ENCODE peak calls at places on chromosomes 6 and 20, in four cellular contexts. One of them, this sample, is unnamed.

GRCh38 chr6:37624121-37624520 is 73.6 kb downstream of the MDGA1 start:
- DNase-seq in adrenal gland: peak; percentile 79
- DNase-seq in PC-3: peak; percentile 67
- DNase-seq in K562: no peak
- DNase-seq in this sample: no peak

GRCh38 chr20:15618912-15619311 is 954.3 kb downstream of the KIF16B start:
- DNase-seq in adrenal gland: no peak
- DNase-seq in K562: no peak
- DNase-seq in PC-3: peak; percentile 35
- DNase-seq in this sample: no peak

GRCh38 chr6:22231616-22232015 is 65.2 kb downstream of the PRL start:
- DNase-seq in adrenal gland: no peak
- DNase-seq in PC-3: peak; percentile 74
- DNase-seq in K562: no peak
- DNase-seq in this sample: no peak

GRCh38 chr20:19815553-19815991 is 57.5 kb downstream of the RIN2 start:
- DNase-seq in PC-3: peak; percentile 99
- DNase-seq in adrenal gland: peak; percentile 82
- DNase-seq in K562: no peak
- DNase-seq in this sample: no peak

GRCh38 chr20:13800728-13801134 is 15.9 kb downstream of the NDUFAF5 start:
- DNase-seq in K562: no peak
- DNase-seq in PC-3: peak; percentile 86
- DNase-seq in adrenal gland: peak; percentile 97
- DNase-seq in this sample: peak; percentile 93

GRCh38 chr6:12716298-12716853 is at the start of gene PHACTR1:
- DNase-seq in adrenal gland: no peak
- DNase-seq in PC-3: no peak
- DNase-seq in K562: no peak
- DNase-seq in this sample: no peak

GRCh38 chr20:33438481-33438880 is 5.1 kb downstream of the SNTA1 start:
- DNase-seq in K562: peak; percentile 71
- DNase-seq in PC-3: no peak
- DNase-seq in adrenal gland: no peak
- DNase-seq in this sample: no peak

GRCh38 chr6:168061269-168062210 is 17.5 kb downstream of the FRMD1 start:
- DNase-seq in PC-3: no peak
- DNase-seq in K562: no peak
- DNase-seq in adrenal gland: no peak
- DNase-seq in this sample: peak; percentile 22

GRCh38 chr6:137496909-137497721 is 2.9 kb upstream of the OLIG3 start:
- DNase-seq in K562: no peak
- DNase-seq in PC-3: no peak
- DNase-seq in adrenal gland: no peak
- DNase-seq in this sample: no peak

GRCh38 chr20:52481443-52481842 is 289.9 kb upstream of the ZFP64 start:
- DNase-seq in K562: peak; percentile 30
- DNase-seq in PC-3: no peak
- DNase-seq in adrenal gland: no peak
- DNase-seq in this sample: no peak

GRCh38 chr6:147710890-147711289 is 202.4 kb downstream of the SAMD5 start:
- DNase-seq in K562: no peak
- DNase-seq in adrenal gland: no peak
- DNase-seq in PC-3: no peak
- DNase-seq in this sample: no peak

GRCh38 chr6:170290306-170291128 is at the start of gene DLL1:
- DNase-seq in PC-3: peak; percentile 13
- DNase-seq in adrenal gland: peak; percentile 80
- DNase-seq in K562: no peak
- DNase-seq in this sample: peak; percentile 89

GRCh38 chr20:56274156-56274555 is 25.6 kb downstream of the MC3R start:
- DNase-seq in adrenal gland: no peak
- DNase-seq in PC-3: no peak
- DNase-seq in K562: no peak
- DNase-seq in this sample: no peak

GRCh38 chr20:29497261-29497671 is 1760.2 kb upstream of the DEFB115 start:
- DNase-seq in PC-3: peak; percentile 54
- DNase-seq in adrenal gland: no peak
- DNase-seq in K562: peak; percentile 95
- DNase-seq in this sample: peak; percentile 42

GRCh38 chr6:69632932-69633331 is 163.9 kb downstream of the LMBRD1 start:
- DNase-seq in K562: no peak
- DNase-seq in PC-3: no peak
- DNase-seq in adrenal gland: no peak
- DNase-seq in this sample: no peak

GRCh38 chr20:15643713-15644112 is 929.5 kb downstream of the KIF16B start:
- DNase-seq in PC-3: peak; percentile 51
- DNase-seq in adrenal gland: no peak
- DNase-seq in K562: no peak
- DNase-seq in this sample: no peak

GRCh38 chr6:34462561-34462971 is 3.3 kb upstream of the PACSIN1 start:
- DNase-seq in PC-3: peak; percentile 75
- DNase-seq in K562: peak; percentile 83
- DNase-seq in adrenal gland: peak; percentile 77
- DNase-seq in this sample: peak; percentile 57

GRCh38 chr6:40894962-40895799 is 143.8 kb downstream of the UNC5CL start:
- DNase-seq in PC-3: peak; percentile 74
- DNase-seq in K562: peak; percentile 48
- DNase-seq in adrenal gland: peak; percentile 79
- DNase-seq in this sample: peak; percentile 76

GRCh38 chr20:38608188-38608587 is 6.6 kb downstream of the ARHGAP40 start:
- DNase-seq in K562: no peak
- DNase-seq in adrenal gland: no peak
- DNase-seq in PC-3: no peak
- DNase-seq in this sample: no peak

GRCh38 chr6:117463762-117464665 is 18.5 kb upstream of the DCBLD1 start:
- DNase-seq in PC-3: peak; percentile 73
- DNase-seq in adrenal gland: no peak
- DNase-seq in K562: no peak
- DNase-seq in this sample: no peak

GRCh38 chr6:164200071-164200470 is 785.6 kb downstream of the QKI start:
- DNase-seq in K562: no peak
- DNase-seq in PC-3: no peak
- DNase-seq in adrenal gland: no peak
- DNase-seq in this sample: no peak

GRCh38 chr20:20360464-20360863 is 7.4 kb upstream of the INSM1 start:
- DNase-seq in PC-3: peak; percentile 89
- DNase-seq in adrenal gland: peak; percentile 78
- DNase-seq in K562: peak; percentile 48
- DNase-seq in this sample: no peak

GRCh38 chr20:358891-359555 is 12.1 kb downstream of the NRSN2 start:
- DNase-seq in adrenal gland: no peak
- DNase-seq in PC-3: no peak
- DNase-seq in K562: no peak
- DNase-seq in this sample: no peak

GRCh38 chr6:4664117-4664626 is 112.0 kb upstream of the CDYL start:
- DNase-seq in adrenal gland: no peak
- DNase-seq in K562: peak; percentile 41
- DNase-seq in PC-3: no peak
- DNase-seq in this sample: peak; percentile 88

GRCh38 chr20:49983848-49984408 is 1.1 kb downstream of the SNAI1 start:
- DNase-seq in PC-3: no peak
- DNase-seq in K562: no peak
- DNase-seq in adrenal gland: no peak
- DNase-seq in this sample: peak; percentile 83

GRCh38 chr6:43702522-43703440 is 15.2 kb upstream of the MRPS18A start:
- DNase-seq in adrenal gland: peak; percentile 94
- DNase-seq in K562: peak; percentile 98
- DNase-seq in PC-3: peak; percentile 93
- DNase-seq in this sample: peak; percentile 98

GRCh38 chr20:6828794-6829423 is 61.4 kb downstream of the BMP2 start:
- DNase-seq in PC-3: peak; percentile 85
- DNase-seq in adrenal gland: peak; percentile 86
- DNase-seq in K562: peak; percentile 27
- DNase-seq in this sample: peak; percentile 68

GRCh38 chr6:75748743-75749538 is at the start of gene MYO6:
- DNase-seq in K562: peak; percentile 70
- DNase-seq in PC-3: peak; percentile 68
- DNase-seq in adrenal gland: peak; percentile 79
- DNase-seq in this sample: peak; percentile 91

GRCh38 chr6:437042-437402 is 45.5 kb downstream of the IRF4 start:
- DNase-seq in K562: no peak
- DNase-seq in adrenal gland: no peak
- DNase-seq in PC-3: peak; percentile 76
- DNase-seq in this sample: no peak

DNA sequence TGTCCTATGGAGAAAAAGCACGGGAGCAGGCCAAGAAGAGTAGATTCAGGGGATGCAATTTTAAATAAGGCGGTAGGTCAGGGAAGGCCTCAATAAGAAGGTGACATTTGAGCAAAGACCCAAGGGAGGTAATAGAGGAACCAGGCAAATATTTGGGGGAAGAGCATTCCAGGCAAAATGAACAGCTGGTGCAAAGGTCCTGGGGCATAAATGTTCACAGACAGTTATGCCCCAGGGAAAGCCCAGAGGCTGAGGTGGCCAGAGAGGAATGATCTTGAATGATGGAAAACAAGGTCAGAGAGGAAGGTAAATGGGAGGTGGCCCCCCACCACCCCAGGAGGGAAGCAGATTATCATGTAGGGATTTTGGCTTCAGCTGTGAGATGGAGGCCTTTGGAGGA is 47.4 kb upstream of the SIRPA start:
- DNase-seq in adrenal gland: no peak
- DNase-seq in K562: no peak
- DNase-seq in PC-3: no peak
- DNase-seq in this sample: no peak
- H3K4me1 ChIP-seq in adrenal gland: peaks cover 4% of the 10 kb centered on the region
- H3K4me1 ChIP-seq in K562: no peaks in the 10 kb centered on the region
- H3K4me1 ChIP-seq in PC-3: no peaks in the 10 kb centered on the region
- H3K4me1 ChIP-seq in this sample: no peaks in the 10 kb centered on the region

DNA sequence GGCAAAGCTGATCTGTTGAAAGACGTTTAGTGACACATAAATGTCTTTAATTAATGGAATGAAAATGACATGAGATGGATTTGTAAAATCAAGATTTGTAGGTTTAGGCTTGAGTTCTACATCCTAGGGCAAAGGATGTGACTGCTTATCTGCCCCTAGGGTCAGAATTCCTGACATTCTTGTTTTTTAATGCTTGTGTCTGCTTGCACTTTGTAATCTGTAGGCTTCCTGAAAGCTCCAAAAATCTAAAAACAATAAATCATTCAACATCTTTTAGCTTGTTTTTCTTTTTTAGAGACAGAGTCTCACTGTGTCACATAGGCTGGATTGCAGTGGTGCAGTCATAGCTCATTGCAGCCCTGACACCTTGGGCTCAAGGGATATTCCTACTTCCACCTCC is 107.9 kb upstream of the MLIP start:
- DNase-seq in adrenal gland: no peak
- DNase-seq in PC-3: no peak
- DNase-seq in K562: no peak
- DNase-seq in this sample: no peak
- H3K27ac ChIP-seq in adrenal gland: no peak overlapping the region
- H3K27ac ChIP-seq in PC-3: no peak overlapping the region
- H3K27ac ChIP-seq in K562: no peak overlapping the region
- H3K27ac ChIP-seq in this sample: no peak overlapping the region

GRCh38 chr20:57282691-57283361 is 16.4 kb upstream of the BMP7 start:
- DNase-seq in adrenal gland: no peak
- DNase-seq in PC-3: no peak
- DNase-seq in K562: no peak
- DNase-seq in this sample: no peak
- H3K4me1 ChIP-seq in adrenal gland: no peaks in the 10 kb centered on the region
- H3K4me1 ChIP-seq in PC-3: no peaks in the 10 kb centered on the region
- H3K4me1 ChIP-seq in K562: no peaks in the 10 kb centered on the region
- H3K4me1 ChIP-seq in this sample: peaks cover 1% of the 10 kb centered on the region

GRCh38 chr6:42099340-42100028 is 42.9 kb downstream of the C6orf132 start:
- DNase-seq in PC-3: peak; percentile 78
- DNase-seq in K562: peak; percentile 69
- DNase-seq in adrenal gland: peak; percentile 64
- DNase-seq in this sample: no peak
- H3K27ac ChIP-seq in PC-3: peak overlapping the region; percentile 94
- H3K27ac ChIP-seq in K562: peak overlapping the region; percentile 69
- H3K27ac ChIP-seq in adrenal gland: peak overlapping the region; percentile 50
- H3K27ac ChIP-seq in this sample: no peak overlapping the region

GRCh38 chr6:15265787-15266186 is 19.9 kb downstream of the JARID2 start:
- DNase-seq in adrenal gland: no peak
- DNase-seq in K562: no peak
- DNase-seq in PC-3: no peak
- DNase-seq in this sample: no peak
- H3K4me1 ChIP-seq in adrenal gland: peaks cover 67% of the 10 kb centered on the region
- H3K4me1 ChIP-seq in K562: peaks cover 39% of the 10 kb centered on the region
- H3K4me1 ChIP-seq in PC-3: no peaks in the 10 kb centered on the region
- H3K4me1 ChIP-seq in this sample: peaks cover 40% of the 10 kb centered on the region

GRCh38 chr20:3753098-3753497 is 14.5 kb downstream of the ADISSP start:
- DNase-seq in adrenal gland: peak; percentile 85
- DNase-seq in K562: peak; percentile 63
- DNase-seq in PC-3: peak; percentile 68
- DNase-seq in this sample: peak; percentile 64
- H3K27ac ChIP-seq in adrenal gland: no peak overlapping the region
- H3K27ac ChIP-seq in K562: no peak overlapping the region
- H3K27ac ChIP-seq in PC-3: no peak overlapping the region
- H3K27ac ChIP-seq in this sample: no peak overlapping the region

GRCh38 chr20:18006684-18007083 is 37.9 kb downstream of the MGME1 start:
- DNase-seq in K562: no peak
- DNase-seq in PC-3: no peak
- DNase-seq in adrenal gland: no peak
- DNase-seq in this sample: no peak
- H3K4me1 ChIP-seq in K562: peaks cover 9% of the 10 kb centered on the region
- H3K4me1 ChIP-seq in PC-3: peaks cover 4% of the 10 kb centered on the region
- H3K4me1 ChIP-seq in adrenal gland: peaks cover 7% of the 10 kb centered on the region
- H3K4me1 ChIP-seq in this sample: no peaks in the 10 kb centered on the region

GRCh38 chr20:46060301-46060881 is 29.4 kb downstream of the NCOA5 start:
- DNase-seq in adrenal gland: no peak
- DNase-seq in PC-3: no peak
- DNase-seq in K562: no peak
- DNase-seq in this sample: no peak
- H3K27ac ChIP-seq in adrenal gland: no peak overlapping the region
- H3K27ac ChIP-seq in PC-3: no peak overlapping the region
- H3K27ac ChIP-seq in K562: no peak overlapping the region
- H3K27ac ChIP-seq in this sample: no peak overlapping the region

DNA sequence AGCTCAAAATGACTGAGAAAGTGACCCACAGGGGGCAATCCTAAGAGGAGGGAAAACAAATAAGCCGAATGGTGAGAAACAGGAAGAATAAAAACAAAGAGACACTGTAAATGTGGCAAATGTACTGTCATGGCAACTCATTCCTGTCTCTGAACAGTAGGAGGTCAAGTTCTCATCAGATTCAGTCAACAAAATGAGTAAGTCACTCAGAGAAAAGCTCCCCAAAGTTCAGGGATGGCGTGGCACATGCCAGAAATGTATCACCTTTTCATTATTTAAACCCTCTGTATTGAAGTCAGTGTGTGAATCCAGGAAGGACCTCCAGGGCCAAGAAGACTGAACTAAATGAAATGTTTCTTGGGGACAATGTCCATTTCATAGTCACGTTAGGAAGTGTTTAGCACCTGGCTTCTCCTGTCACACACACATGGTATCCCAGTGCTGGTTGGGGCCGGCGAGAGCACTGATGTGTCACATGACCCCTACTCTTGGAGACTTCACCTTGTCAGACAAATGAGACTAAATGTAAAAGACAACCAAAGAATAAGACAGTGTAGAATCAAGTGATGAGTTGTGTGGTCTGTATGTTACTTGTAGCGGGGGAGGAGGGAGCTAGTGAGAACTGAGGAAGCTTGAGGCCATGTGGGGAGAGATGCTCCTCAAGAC is 20.7 kb downstream of the CNR1 start:
- DNase-seq in PC-3: no peak
- DNase-seq in K562: no peak
- DNase-seq in adrenal gland: no peak
- DNase-seq in this sample: no peak
- H3K4me1 ChIP-seq in PC-3: no peaks in the 10 kb centered on the region
- H3K4me1 ChIP-seq in K562: no peaks in the 10 kb centered on the region
- H3K4me1 ChIP-seq in adrenal gland: no peaks in the 10 kb centered on the region
- H3K4me1 ChIP-seq in this sample: no peaks in the 10 kb centered on the region

GRCh38 chr6:105675715-105676397 is 273.0 kb upstream of the PREP start:
- DNase-seq in PC-3: peak; percentile 89
- DNase-seq in K562: no peak
- DNase-seq in adrenal gland: no peak
- DNase-seq in this sample: no peak
- H3K27ac ChIP-seq in PC-3: peak overlapping the region; percentile 66
- H3K27ac ChIP-seq in K562: no peak overlapping the region
- H3K27ac ChIP-seq in adrenal gland: no peak overlapping the region
- H3K27ac ChIP-seq in this sample: no peak overlapping the region